ENCODE peak calls at places on chromosomes 12 and 14, in eight cellular contexts. J is SJSA1, A is MM.1S, X is astrocyte, Y is suprapubic skin, E is heart right ventricle, C is PC-9, L is A549. Z is an unnamed sample. For H3K4me1, the result is how much of the 10 kb centered on the place peaks cover.

GRCh38 chr14:90281261-90281660 is 24.9 kb downstream of the PSMC1 start:
- DNase-seq in C (no peak), X (peak), Y (no peak), E (no peak), L (no peak), A (no peak), J (peak), Z (no peak)

GRCh38 chr12:54593716-54594115 is 5.3 kb upstream of the PPP1R1A start:
- DNase-seq in A (no peak), L (no peak), Y (no peak), C (no peak), J (no peak), X (no peak), E (no peak), Z (no peak)

GRCh38 chr12:32270818-32271710 is 128.3 kb upstream of the FGD4 start:
- DNase-seq in C (peak), A (no peak), Y (no peak), J (no peak), L (peak), E (no peak), X (peak), Z (no peak)

GRCh38 chr12:89817501-89818226 is 109.0 kb upstream of the ATP2B1 start:
- DNase-seq in L (peak), X (no peak), C (peak), A (no peak), Y (no peak), E (no peak), J (no peak), Z (no peak)

GRCh38 chr12:25935355-25936144 is 22.9 kb upstream of the RASSF8 start:
- DNase-seq in C (peak), X (no peak), Y (no peak), A (no peak), E (no peak), J (no peak), L (no peak), Z (no peak)

GRCh38 chr12:51980051-51980808 is 26.5 kb upstream of the TAMALIN start:
- DNase-seq in E (peak), X (no peak), A (peak), L (peak), Y (peak), J (peak), C (no peak), Z (peak)

GRCh38 chr14:69079188-69079742 is 73.7 kb downstream of the DCAF5 start:
- DNase-seq in L (peak), J (peak), Y (no peak), C (peak), E (no peak), A (no peak), X (peak), Z (peak)

GRCh38 chr12:119183942-119184695 is 5.4 kb downstream of the HSPB8 start:
- DNase-seq in A (no peak), C (no peak), J (no peak), X (no peak), Y (no peak), E (no peak), L (no peak), Z (no peak)

GRCh38 chr12:19003987-19004619 is 125.4 kb upstream of the PLEKHA5 start:
- DNase-seq in C (no peak), L (no peak), E (no peak), X (no peak), Y (no peak), J (no peak), A (no peak), Z (no peak)

GRCh38 chr12:123813349-123813748 is 51.2 kb downstream of the DNAH10 start:
- DNase-seq in C (no peak), L (no peak), Y (no peak), A (no peak), J (no peak), X (peak), E (no peak), Z (no peak)

GRCh38 chr12:118874698-118875548 is 106.4 kb upstream of the SRRM4 start:
- DNase-seq in X (no peak), J (no peak), A (no peak), L (no peak), Y (no peak), E (no peak), C (no peak), Z (no peak)

GRCh38 chr12:125092872-125093680 is 27.8 kb downstream of the AACS start:
- DNase-seq in C (no peak), E (no peak), L (peak), Y (no peak), X (peak), J (no peak), A (no peak), Z (no peak)

GRCh38 chr12:100741084-100741711 is 53.4 kb upstream of the ANO4 start:
- DNase-seq in J (no peak), E (no peak), C (no peak), X (no peak), A (peak), L (peak), Y (no peak), Z (no peak)

GRCh38 chr14:64891839-64892375 is 12.2 kb upstream of the SPTB start:
- DNase-seq in Y (no peak), X (peak), L (peak), A (peak), E (peak), C (peak), J (no peak), Z (no peak)

GRCh38 chr12:114392909-114393308 is 13.0 kb downstream of the TBX5 start:
- DNase-seq in J (no peak), C (no peak), X (no peak), L (no peak), Y (no peak), A (no peak), E (peak), Z (no peak)

GRCh38 chr12:19273482-19274330 is 144.2 kb downstream of the PLEKHA5 start:
- DNase-seq in A (no peak), L (peak), X (peak), J (peak), Y (no peak), E (peak), C (peak), Z (peak)

GRCh38 chr12:99736760-99737159 is 89.2 kb downstream of the GARIN6 start:
- DNase-seq in X (no peak), C (no peak), L (no peak), E (no peak), A (no peak), Y (no peak), J (no peak), Z (no peak)

GRCh38 chr12:97142737-97143450 is 235.8 kb downstream of the NEDD1 start:
- DNase-seq in X (no peak), Y (no peak), C (no peak), A (no peak), L (no peak), J (no peak), E (peak), Z (no peak)

GRCh38 chr12:25322918-25323773 is 72.4 kb upstream of the KRAS start:
- DNase-seq in J (no peak), C (no peak), Y (no peak), L (no peak), A (no peak), X (peak), E (no peak), Z (no peak)

GRCh38 chr12:67811437-67812361 is 163.2 kb downstream of the DYRK2 start:
- DNase-seq in Y (no peak), L (peak), J (no peak), X (peak), E (no peak), A (no peak), C (peak), Z (no peak)

GRCh38 chr12:67807808-67808207 is 159.3 kb downstream of the DYRK2 start:
- DNase-seq in X (peak), L (no peak), J (no peak), A (no peak), C (no peak), Y (no peak), E (no peak), Z (no peak)

GRCh38 chr12:67813509-67813908 is 165.0 kb downstream of the DYRK2 start:
- DNase-seq in C (no peak), J (no peak), Y (no peak), L (no peak), X (no peak), A (no peak), E (no peak), Z (no peak)

GRCh38 chr12:67804168-67804567 is 155.6 kb downstream of the DYRK2 start:
- DNase-seq in C (no peak), E (no peak), Y (no peak), L (no peak), J (no peak), A (peak), X (no peak), Z (no peak)

DNA sequence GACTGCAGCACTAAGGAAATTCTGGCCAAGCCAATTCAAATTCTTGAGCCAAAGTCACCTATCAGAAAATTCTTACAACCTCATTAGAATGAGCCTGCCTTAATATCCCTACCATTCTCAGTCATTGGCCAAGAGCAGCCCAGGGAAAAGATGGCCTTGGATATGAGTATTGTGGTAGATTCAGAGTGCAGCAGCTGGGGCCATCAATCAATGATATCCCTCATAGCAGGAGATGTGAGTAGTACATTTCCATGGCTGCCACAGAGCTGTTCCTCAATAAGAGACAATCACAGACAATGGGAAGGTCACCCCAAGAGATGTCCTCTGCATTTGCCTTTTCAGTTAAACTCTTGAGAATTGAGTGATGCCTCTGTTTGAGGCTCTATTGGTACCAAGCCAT is 161.6 kb downstream of the DYRK2 start:
- DNase-seq in E (no peak), C (no peak), L (no peak), X (no peak), A (no peak), J (no peak), Y (no peak), Z (no peak)
- H3K27ac ChIP-seq in E (no peak), C (no peak), L (no peak), X (no peak), A (no peak), J (no peak), Y (no peak), Z (no peak)

GRCh38 chr14:33567736-33568124 is 383.1 kb downstream of the EGLN3 start:
- DNase-seq in J (no peak), C (no peak), X (peak), E (no peak), Y (no peak), L (no peak), A (no peak), Z (no peak)
- H3K4me1 ChIP-seq in J (half or more), C (under half), X (half or more), E (under half), Y (under half), L (under half), A (under half), Z (under half)

DNA sequence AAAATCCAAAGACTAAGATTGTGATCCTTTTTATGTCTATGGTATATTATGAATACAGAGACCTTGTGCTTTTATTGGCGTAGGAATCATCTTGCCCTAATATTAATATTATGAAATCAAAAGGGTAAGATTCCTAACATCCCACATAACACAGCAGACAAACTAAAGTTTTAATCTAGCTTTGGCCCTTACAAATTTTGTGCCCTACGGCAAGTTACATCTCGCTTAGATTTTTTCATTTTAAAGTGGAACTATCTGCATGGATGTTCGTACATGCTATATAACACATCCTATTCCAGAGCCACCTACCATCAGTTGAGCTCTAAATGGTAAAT is 217 bp upstream of the SMIM10L1 start:
- DNase-seq in C (no peak), J (no peak), E (no peak), L (no peak), X (no peak), A (no peak), Y (no peak), Z (no peak)
- H3K27ac ChIP-seq in C (peak), J (peak), E (peak), L (peak), X (peak), A (peak), Y (peak), Z (peak)

DNA sequence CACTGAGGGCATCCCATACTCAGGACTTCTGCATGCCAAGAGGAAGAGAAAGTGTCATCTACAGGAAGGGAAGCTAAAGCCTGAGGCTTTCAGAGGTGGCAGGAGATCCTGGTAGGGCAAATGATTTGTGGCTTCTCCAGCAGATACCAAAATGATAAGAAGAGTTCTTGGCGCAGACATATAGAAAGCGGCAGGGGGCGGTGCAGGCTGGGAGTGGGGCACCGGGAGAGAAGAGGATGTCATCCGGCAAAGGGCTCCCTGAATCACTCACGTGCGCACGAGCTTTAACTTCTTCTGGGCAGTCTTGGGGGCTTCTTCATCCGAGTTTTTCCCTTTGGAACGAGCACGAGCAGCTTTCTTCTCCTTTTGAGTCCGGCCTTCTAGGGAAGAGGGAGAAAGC is 5.2 kb upstream of the ACRBP start:
- DNase-seq in J (no peak), C (no peak), L (no peak), A (no peak), X (no peak), Y (no peak), E (no peak), Z (no peak)
- H3K4me1 ChIP-seq in J (under half), C (under half), L (under half), A (under half), X (under half), Y (under half), E (under half), Z (under half)

DNA sequence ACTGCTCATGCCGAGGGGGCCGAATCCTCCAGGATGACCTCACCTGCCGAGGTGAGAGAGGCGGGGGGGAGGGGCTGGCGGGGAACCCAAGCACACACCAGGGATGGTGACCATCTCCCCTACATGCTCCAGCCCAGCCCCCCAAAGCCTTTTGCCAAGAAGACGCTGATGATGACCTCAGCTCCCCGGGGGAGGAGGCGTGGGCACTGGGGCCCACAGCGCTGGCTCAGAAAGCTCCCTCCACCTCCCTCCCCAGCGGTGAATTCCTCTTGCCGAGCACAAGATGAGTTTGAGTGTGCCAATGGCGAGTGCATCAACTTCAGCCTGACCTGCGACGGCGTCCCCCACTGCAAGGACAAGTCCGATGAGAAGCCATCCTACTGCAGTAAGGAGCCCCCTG is 23.7 kb upstream of the NXPH4 start:
- DNase-seq in E (no peak), C (no peak), X (no peak), J (no peak), A (no peak), Y (no peak), L (no peak), Z (no peak)
- H3K27ac ChIP-seq in E (no peak), C (no peak), X (no peak), J (no peak), A (no peak), Y (no peak), L (no peak), Z (no peak)

GRCh38 chr12:65941388-65941787 is 117.1 kb downstream of the HMGA2 start:
- DNase-seq in C (no peak), E (no peak), A (no peak), X (peak), L (peak), Y (no peak), J (no peak), Z (no peak)
- H3K4me1 ChIP-seq in C (under half), E (under half), A (under half), X (under half), L (under half), Y (under half), J (under half), Z (under half)

DNA sequence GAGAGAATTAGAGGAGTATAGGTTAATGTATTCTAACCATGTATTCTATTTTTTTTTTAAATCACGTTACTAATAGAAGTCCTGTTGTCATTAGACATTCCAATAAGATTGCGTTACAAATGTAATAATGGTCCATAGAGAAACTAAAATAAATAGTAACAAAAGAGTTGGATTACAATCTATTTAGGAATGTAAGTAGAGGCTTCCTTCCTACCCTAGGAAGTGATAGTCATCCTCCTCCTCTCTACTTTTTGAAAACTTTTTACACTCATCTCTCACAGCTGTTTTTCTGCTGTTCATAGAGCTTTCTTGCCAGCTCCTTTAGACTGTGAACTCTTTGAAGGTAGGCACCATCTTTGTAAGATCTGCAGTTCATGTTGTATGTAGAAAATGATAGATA is 23.6 kb downstream of the TRHDE start:
- DNase-seq in J (no peak), L (no peak), Y (no peak), E (no peak), C (no peak), A (no peak), X (peak), Z (no peak)
- H3K27ac ChIP-seq in J (peak), L (peak), Y (no peak), E (no peak), C (peak), A (no peak), X (peak), Z (no peak)

GRCh38 chr12:113086249-113087164 is 30.0 kb downstream of the DTX1 start:
- DNase-seq in L (no peak), A (no peak), E (no peak), X (no peak), Y (no peak), C (no peak), J (no peak), Z (no peak)
- H3K4me1 ChIP-seq in L (under half), A (under half), E (under half), X (under half), Y (under half), C (under half), J (under half), Z (under half)

GRCh38 chr12:122040579-122041386 is 19.1 kb downstream of the BCL7A start:
- DNase-seq in E (no peak), X (no peak), Y (no peak), L (peak), J (no peak), C (no peak), A (no peak), Z (no peak)
- H3K27ac ChIP-seq in E (no peak), X (no peak), Y (no peak), L (peak), J (no peak), C (no peak), A (no peak), Z (no peak)

GRCh38 chr12:38540156-38540555 is 223.6 kb downstream of the ALG10B start:
- DNase-seq in Y (no peak), L (no peak), X (no peak), C (no peak), E (no peak), A (no peak), J (no peak), Z (no peak)
- H3K4me1 ChIP-seq in Y (under half), L (under half), X (under half), C (under half), E (under half), A (half or more), J (under half), Z (under half)

Z was measured in breast epithelium.